ENCODE peak calls at places on chromosomes 16 and 17, in four cellular contexts. Q, Y, M and X are unnamed samples. For H3K4me1, the result is how much of the 10 kb centered on the place peaks cover.

GRCh38 chr16:14409563-14409962 is 220.5 kb downstream of the PARN start:
- DNase-seq in M (no peak), Q (no peak), Y (peak), X (peak)

GRCh38 chr16:21274172-21274726 is 3.8 kb downstream of the CRYM start:
- DNase-seq in Q (no peak), Y (no peak), M (no peak), X (no peak)

GRCh38 chr16:50627419-50627818 is 53.7 kb downstream of the SNX20 start:
- DNase-seq in Q (no peak), M (peak), Y (no peak), X (peak)

GRCh38 chr17:50688168-50688719 is 19.5 kb downstream of the ANKRD40 start:
- DNase-seq in Y (no peak), M (no peak), Q (no peak), X (no peak)

GRCh38 chr17:79960788-79961522 is 74.7 kb downstream of the TBC1D16 start:
- DNase-seq in Q (no peak), M (no peak), Y (peak), X (peak)

GRCh38 chr17:55693244-55694216 is 29.1 kb downstream of the TMEM100 start:
- DNase-seq in Y (peak), Q (no peak), M (no peak), X (no peak)

GRCh38 chr16:61901689-61902088 is 134.5 kb downstream of the CDH8 start:
- DNase-seq in M (no peak), Y (no peak), Q (no peak), X (no peak)

GRCh38 chr16:88960516-88960915 is 16.5 kb downstream of the CBFA2T3 start:
- DNase-seq in M (no peak), Y (no peak), Q (no peak), X (no peak)

GRCh38 chr17:21125862-21126261 is 902 bp upstream of the DHRS7B start:
- DNase-seq in Q (no peak), M (peak), Y (no peak), X (no peak)

GRCh38 chr16:57957396-57958392 is 13.2 kb downstream of the CNGB1 start:
- DNase-seq in Q (no peak), M (no peak), Y (no peak), X (no peak)

GRCh38 chr17:6455321-6455705 is 11.1 kb downstream of the PIMREG start:
- DNase-seq in Q (no peak), Y (peak), M (no peak), X (no peak)

GRCh38 chr17:36019423-36019822 is 1.7 kb upstream of the CCL23 start:
- DNase-seq in M (no peak), Y (no peak), Q (no peak), X (no peak)

GRCh38 chr16:13313351-13313750 is 412.0 kb downstream of the SHISA9 start:
- DNase-seq in Q (no peak), M (no peak), Y (no peak), X (no peak)

GRCh38 chr16:90026135-90026534 is 6.9 kb upstream of the DBNDD1 start:
- DNase-seq in Y (no peak), M (no peak), Q (no peak), X (no peak)

GRCh38 chr16:17318200-17318599 is 152.6 kb downstream of the XYLT1 start:
- DNase-seq in M (no peak), Q (no peak), Y (peak), X (no peak)

GRCh38 chr16:56425439-56425832 is at the start of gene AMFR:
- DNase-seq in M (peak), Y (peak), Q (peak), X (peak)

GRCh38 chr17:77363821-77364361 is 223.1 kb downstream of the SEC14L1 start:
- DNase-seq in Q (no peak), M (peak), Y (peak), X (no peak)

GRCh38 chr16:1019234-1019933 is 37.8 kb downstream of the SOX8 start:
- DNase-seq in Q (no peak), Y (peak), M (no peak), X (peak)
- H3K4me3 ChIP-seq in Q (no peak), Y (no peak), M (no peak), X (no peak)

GRCh38 chr17:29642171-29642611 is 19.5 kb upstream of the CORO6 start:
- DNase-seq in M (no peak), Y (no peak), Q (no peak), X (no peak)

GRCh38 chr17:29645516-29646051 is 22.9 kb upstream of the CORO6 start:
- DNase-seq in Q (no peak), M (no peak), Y (peak), X (peak)

GRCh38 chr17:29640413-29640812 is 17.7 kb upstream of the CORO6 start:
- DNase-seq in Y (peak), Q (no peak), M (no peak), X (no peak)

GRCh38 chr17:29640981-29641642 is 18.4 kb upstream of the CORO6 start:
- DNase-seq in M (no peak), Q (no peak), Y (no peak), X (no peak)

DNA sequence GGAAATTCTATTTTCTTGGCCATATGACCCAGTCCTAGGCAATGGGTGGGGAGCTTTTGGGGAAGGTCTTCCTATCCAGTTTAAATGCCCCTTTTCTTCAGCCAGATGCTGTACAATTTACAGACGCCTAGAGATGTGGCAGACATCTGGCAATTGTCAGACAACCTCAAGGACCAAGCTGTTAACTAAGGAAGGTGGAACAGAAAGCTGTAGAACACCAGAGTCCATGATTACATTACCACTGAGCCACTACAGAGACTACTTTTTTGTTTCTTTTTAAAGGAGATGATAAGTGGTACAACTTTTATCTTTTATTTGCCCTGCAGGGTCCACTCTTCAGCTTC is 21.1 kb upstream of the CORO6 start:
- DNase-seq in Y (no peak), Q (no peak), M (no peak), X (no peak)
- H3K4me1 ChIP-seq in Y (under half), Q (under half), M (under half), X (under half)

DNA sequence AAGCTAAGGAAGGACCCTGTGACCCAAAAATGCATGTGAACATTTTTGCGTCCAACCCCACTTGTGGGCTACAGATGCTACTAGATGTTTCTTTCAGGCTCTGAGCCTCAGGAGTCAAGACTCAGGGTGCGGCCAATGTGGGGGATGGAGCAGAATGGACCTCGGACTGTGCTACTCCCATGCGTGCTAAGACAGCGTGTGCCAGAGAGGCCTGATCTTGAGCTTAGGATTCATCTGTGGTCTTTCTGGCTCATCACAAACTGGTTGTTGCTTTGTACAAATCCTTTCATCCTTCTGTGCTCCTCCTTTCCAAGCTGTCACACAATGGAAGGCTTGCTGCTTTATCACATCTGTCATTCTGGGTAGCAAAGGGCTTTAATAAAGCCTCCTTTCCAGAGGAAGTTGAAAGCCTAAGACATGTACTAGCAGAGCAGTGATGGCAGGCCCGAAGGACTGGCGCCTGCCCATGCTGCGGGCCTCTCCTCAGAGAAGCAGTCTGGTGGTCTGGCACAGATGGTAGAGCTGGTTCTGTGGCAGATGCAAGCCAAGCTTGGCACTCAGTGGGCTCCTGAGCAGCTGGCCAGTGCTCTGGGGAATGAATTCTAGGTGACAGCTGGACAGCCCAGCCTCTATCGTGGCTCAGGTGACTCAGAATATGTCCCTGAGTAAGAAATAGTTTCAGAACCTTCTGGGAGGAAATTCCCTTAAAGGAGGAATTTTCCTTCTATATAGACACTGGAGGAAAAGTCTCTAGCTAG is 27.8 kb downstream of the COG4 start:
- DNase-seq in M (no peak), Q (no peak), Y (no peak), X (no peak)
- TF ChIP-seq CTCF in M (no peak), Q (no peak), Y (no peak), X (no peak)

GRCh38 chr16:8904018-8904430 is 21.9 kb downstream of the LITAFD start:
- DNase-seq in M (no peak), Y (no peak), Q (no peak), X (no peak)
- H3K4me3 ChIP-seq in M (no peak), Y (no peak), Q (no peak), X (no peak)